ENCODE peak calls at places on chromosomes 3 and 15, in seven cellular contexts. B is A549, Q is adrenal gland, X is uterus, F is esophagus muscularis mucosa, H is suprapubic skin, O is body of pancreas. M is an unnamed sample.

GRCh38 chr3:127749787-127750225 is 72.5 kb downstream of the MGLL start:
- DNase-seq in B (no peak), Q (no peak), F (no peak), O (no peak), H (peak; percentile 58), X (no peak), M (no peak)

GRCh38 chr3:64049136-64049535 is 25.8 kb upstream of the PSMD6 start:
- DNase-seq in F (no peak), O (no peak), Q (no peak), X (no peak), H (no peak), B (no peak), M (no peak)

GRCh38 chr3:23242106-23242505 is 39.0 kb downstream of the UBE2E2 start:
- DNase-seq in Q (no peak), B (no peak), X (no peak), F (no peak), H (no peak), O (no peak), M (no peak)

GRCh38 chr3:150736903-150737832 is 25.8 kb downstream of the SIAH2 start:
- DNase-seq in O (peak; percentile 52), Q (peak; percentile 74), B (no peak), F (no peak), X (no peak), H (no peak), M (no peak)

GRCh38 chr3:58271901-58272501 is 34.0 kb upstream of the RPP14 start:
- DNase-seq in B (peak; percentile 49), H (no peak), O (no peak), X (no peak), F (no peak), Q (peak; percentile 50), M (no peak)

GRCh38 chr3:49966233-49966942 is 26.4 kb downstream of the RBM6 start:
- DNase-seq in B (no peak), Q (no peak), F (no peak), O (no peak), H (no peak), X (no peak), M (no peak)

GRCh38 chr15:29612096-29612495 is 210.2 kb downstream of the TJP1 start:
- DNase-seq in X (no peak), B (no peak), O (no peak), Q (no peak), F (no peak), H (no peak), M (no peak)

GRCh38 chr3:49359623-49360022 is 1.5 kb upstream of the GPX1 start:
- DNase-seq in H (no peak), O (no peak), X (no peak), Q (no peak), B (no peak), F (no peak), M (no peak)

GRCh38 chr3:145519598-145520078 is 641.3 kb downstream of the PLOD2 start:
- DNase-seq in O (no peak), F (no peak), X (no peak), Q (no peak), B (no peak), H (no peak), M (no peak)

GRCh38 chr3:141779667-141780066 is 16.5 kb downstream of the GRK7 start:
- DNase-seq in F (no peak), Q (no peak), O (no peak), H (no peak), X (no peak), B (no peak), M (no peak)

GRCh38 chr3:108088697-108089096 is 2.1 kb downstream of the CD47 start:
- DNase-seq in Q (no peak), O (no peak), H (no peak), B (no peak), F (no peak), X (no peak), M (no peak)

GRCh38 chr3:195571361-195571760 is 12.4 kb downstream of the APOD start:
- DNase-seq in Q (no peak), H (no peak), B (no peak), O (no peak), F (no peak), X (no peak), M (no peak)

GRCh38 chr3:178001670-178002101 is 534.5 kb upstream of the KCNMB2 start:
- DNase-seq in B (no peak), X (no peak), H (no peak), Q (no peak), O (no peak), F (no peak), M (no peak)

GRCh38 chr15:101500865-101501551 is 11.5 kb upstream of the PCSK6 start:
- DNase-seq in H (peak; percentile 54), B (no peak), X (no peak), Q (no peak), F (peak; percentile 89), O (no peak), M (no peak)

GRCh38 chr3:177590826-177591225 is 393.5 kb upstream of the TBL1XR1 start:
- DNase-seq in H (no peak), F (no peak), Q (no peak), X (no peak), O (no peak), B (no peak), M (no peak)

GRCh38 chr15:77503764-77504163 is 83.1 kb downstream of the HMG20A start:
- DNase-seq in O (no peak), F (no peak), Q (no peak), X (no peak), B (no peak), H (no peak), M (no peak)

GRCh38 chr3:107992976-107993684 is 97.7 kb downstream of the CD47 start:
- DNase-seq in X (no peak), F (no peak), H (no peak), Q (no peak), B (no peak), O (no peak), M (no peak)

GRCh38 chr3:119302697-119303630 is 8.8 kb downstream of the ARHGAP31 start:
- DNase-seq in B (no peak), O (no peak), Q (no peak), X (no peak), F (peak; percentile 91), H (no peak), M (no peak)

GRCh38 chr3:150035400-150035799 is 64.7 kb upstream of the PFN2 start:
- DNase-seq in B (no peak), O (no peak), Q (no peak), F (peak; percentile 70), H (no peak), X (no peak), M (peak; percentile 75)

DNA sequence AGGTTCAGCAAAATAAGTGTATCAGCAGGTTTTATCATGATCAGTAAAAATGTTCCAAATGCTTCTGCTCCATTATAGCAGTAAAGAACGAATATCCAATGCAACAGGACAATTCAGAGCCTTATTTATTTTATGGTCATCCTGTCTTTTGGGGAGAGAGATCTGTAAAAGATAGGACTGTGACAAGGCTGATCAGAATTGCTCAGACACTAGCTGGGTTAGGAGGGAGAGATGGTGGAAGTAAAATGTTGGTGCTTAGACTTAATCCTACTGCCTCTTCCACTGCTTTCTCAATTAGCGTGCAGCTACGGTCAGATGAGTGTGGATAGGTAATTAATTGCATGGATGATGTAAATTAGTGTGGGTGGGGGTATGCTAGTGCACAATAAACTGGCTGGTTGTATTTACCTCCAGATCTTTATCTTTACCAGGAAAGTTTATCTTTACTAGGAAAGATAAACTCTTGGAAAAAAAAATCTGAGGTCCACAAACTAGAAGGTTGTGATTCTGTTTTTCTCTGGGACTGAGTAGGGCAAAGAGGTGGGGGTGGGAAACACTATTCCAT is 2.2 kb downstream of the EID1 start:
- DNase-seq in H (no peak), Q (no peak), B (no peak), O (no peak), X (no peak), F (no peak), M (no peak)
- TF ChIP-seq POLR2A in H (no peak), Q (no peak), B (no peak), O (no peak), X (no peak), F (no peak), M (no peak)

GRCh38 chr15:64895285-64896065 is 16.2 kb upstream of the ANKDD1A start:
- DNase-seq in B (no peak), X (no peak), O (no peak), Q (peak; percentile 54), F (no peak), H (no peak), M (no peak)
- H3K4me3 ChIP-seq in B (no peak overlapping the region), X (peak overlapping the region; percentile 22), O (no peak overlapping the region), Q (no peak overlapping the region), F (peak overlapping the region; percentile 35), H (peak overlapping the region; percentile 25), M (peak overlapping the region; percentile 25)

GRCh38 chr3:4849136-4849535 is 130.1 kb upstream of the BHLHE40 start:
- DNase-seq in F (no peak), Q (no peak), B (no peak), X (no peak), O (no peak), H (no peak), M (no peak)

GRCh38 chr3:4849739-4850138 is 129.5 kb upstream of the BHLHE40 start:
- DNase-seq in X (no peak), B (no peak), Q (no peak), O (no peak), F (no peak), H (no peak), M (no peak)

GRCh38 chr3:4852780-4853748 is 126.2 kb upstream of the BHLHE40 start:
- DNase-seq in B (no peak), F (no peak), H (no peak), X (no peak), O (no peak), Q (no peak), M (no peak)

GRCh38 chr3:4850211-4850927 is 128.9 kb upstream of the BHLHE40 start:
- DNase-seq in B (no peak), H (no peak), O (no peak), X (no peak), F (no peak), Q (no peak), M (no peak)

DNA sequence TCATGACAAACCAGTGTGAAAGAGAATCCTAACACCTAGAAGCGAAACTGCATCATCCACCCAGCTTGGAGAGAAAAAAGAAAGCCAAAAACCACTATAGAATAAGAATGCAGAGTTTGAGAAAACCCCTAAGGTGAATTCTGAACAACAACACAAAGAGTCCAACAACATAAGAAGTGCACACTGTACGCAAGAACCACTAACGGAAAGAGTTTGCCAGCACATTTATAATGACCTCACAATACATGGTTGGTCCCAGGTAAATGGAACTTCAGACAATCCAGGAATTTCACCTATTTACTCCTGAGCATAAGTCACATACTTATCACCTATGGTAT is 128.3 kb upstream of the BHLHE40 start:
- DNase-seq in O (no peak), F (no peak), X (no peak), H (no peak), Q (no peak), B (no peak), M (no peak)
- H3K27ac ChIP-seq in O (no peak overlapping the region), F (no peak overlapping the region), X (no peak overlapping the region), H (no peak overlapping the region), Q (no peak overlapping the region), B (no peak overlapping the region), M (no peak overlapping the region)

GRCh38 chr3:100040446-100040845 is 73.9 kb downstream of the FILIP1L start:
- DNase-seq in F (no peak), B (no peak), H (no peak), X (no peak), O (no peak), Q (no peak), M (peak; percentile 67)
- TF ChIP-seq POLR2A in F (no peak), B (no peak), H (no peak), X (no peak), O (no peak), Q (no peak), M (no peak)

GRCh38 chr3:25430942-25431570 is 3.0 kb downstream of the RARB start:
- DNase-seq in H (no peak), Q (no peak), F (no peak), B (no peak), X (no peak), O (no peak), M (no peak)
- H3K4me3 ChIP-seq in H (peak overlapping the region; percentile 56), Q (no peak overlapping the region), F (peak overlapping the region; percentile 62), B (peak overlapping the region; percentile 68), X (peak overlapping the region; percentile 66), O (no peak overlapping the region), M (peak overlapping the region; percentile 64)